ENCODE peak calls at places on chromosomes 4 and X, in seven cellular contexts. Q is COR-L47; D is SK-N-DZ; O is naive thymus-derived CD8-positive, alpha-beta T cell; G is HEK293T; X is NCI-H2171; R is BE2C. L is an unnamed sample.

GRCh38 chr4:170931326-170931725 is 841.6 kb upstream of the AADAT start:
- DNase-seq in Q (no peak), D (no peak), O (no peak), G (no peak), X (no peak), R (no peak), L (no peak)

GRCh38 chrX:153438522-153438921 is 7.3 kb downstream of the TREX2 start:
- DNase-seq in Q (no peak), D (peak; percentile 24), O (no peak), G (peak; percentile 60), X (no peak), R (no peak), L (no peak)

GRCh38 chrX:21996872-21997271 is 35.3 kb upstream of the PHEX start:
- DNase-seq in Q (no peak), D (no peak), O (no peak), G (no peak), X (no peak), R (no peak), L (no peak)

GRCh38 chr4:104735174-104735573 is 240.5 kb upstream of the CXXC4 start:
- DNase-seq in Q (no peak), D (no peak), O (no peak), G (no peak), X (no peak), R (no peak), L (no peak)

GRCh38 chrX:53280703-53281320 is 572 bp downstream of the IQSEC2 start:
- DNase-seq in Q (no peak), D (no peak), O (no peak), G (no peak), X (no peak), R (no peak), L (no peak)

GRCh38 chrX:97380200-97380599 is 496.5 kb downstream of the RPA4 start:
- DNase-seq in Q (no peak), D (peak; percentile 7), O (no peak), G (no peak), X (no peak), R (no peak), L (no peak)

GRCh38 chr4:53914313-53915016 is 149.9 kb downstream of the CHIC2 start:
- DNase-seq in Q (no peak), D (peak; percentile 51), O (no peak), G (no peak), X (no peak), R (no peak), L (no peak)

GRCh38 chr4:103136671-103137445 is 37.2 kb upstream of the BDH2 start:
- DNase-seq in Q (no peak), D (no peak), O (no peak), G (no peak), X (no peak), R (no peak), L (no peak)

GRCh38 chrX:139831689-139832456 is 101.0 kb downstream of the ATP11C start:
- DNase-seq in Q (no peak), D (no peak), O (no peak), G (peak; percentile 50), X (no peak), R (peak; percentile 8), L (peak; percentile 8)

GRCh38 chrX:107678957-107679740 is 50.8 kb downstream of the PRPS1 start:
- DNase-seq in Q (no peak), D (peak; percentile 41), O (peak; percentile 46), G (no peak), X (no peak), R (peak; percentile 36), L (no peak)

GRCh38 chr4:186297013-186297645 is 31.1 kb downstream of the F11 start:
- DNase-seq in Q (peak; percentile 3), D (peak; percentile 66), O (no peak), G (peak; percentile 10), X (no peak), R (no peak), L (peak; percentile 25)

GRCh38 chr4:124953059-124953850 is 240.7 kb upstream of the ANKRD50 start:
- DNase-seq in Q (no peak), D (peak; percentile 10), O (no peak), G (no peak), X (no peak), R (no peak), L (no peak)

GRCh38 chr4:112516076-112516385 is at the start of gene NEUROG2:
- DNase-seq in Q (no peak), D (no peak), O (no peak), G (peak; percentile 52), X (no peak), R (no peak), L (no peak)

GRCh38 chr4:176837176-176837915 is 44.6 kb upstream of the VEGFC start:
- DNase-seq in Q (no peak), D (peak; percentile 3), O (no peak), G (no peak), X (no peak), R (no peak), L (no peak)

GRCh38 chrX:49761481-49761880 is 65.7 kb upstream of the PAGE1 start:
- DNase-seq in Q (no peak), D (no peak), O (peak; percentile 1), G (peak; percentile 43), X (no peak), R (no peak), L (no peak)

GRCh38 chr4:46016306-46016705 is 107.5 kb downstream of the GABRG1 start:
- DNase-seq in Q (no peak), D (no peak), O (no peak), G (no peak), X (no peak), R (no peak), L (no peak)

GRCh38 chrX:29196501-29196900 is 609.3 kb downstream of the IL1RAPL1 start:
- DNase-seq in Q (no peak), D (no peak), O (no peak), G (no peak), X (no peak), R (no peak), L (no peak)

GRCh38 chrX:132489256-132490085 is 633 bp upstream of the MBNL3 start:
- DNase-seq in Q (peak; percentile 62), D (peak; percentile 9), O (peak; percentile 43), G (peak; percentile 54), X (peak; percentile 28), R (peak; percentile 39), L (peak; percentile 25)

GRCh38 chr4:88043586-88044340 is 36.3 kb downstream of the PKD2 start:
- DNase-seq in Q (no peak), D (no peak), O (no peak), G (no peak), X (no peak), R (no peak), L (no peak)

GRCh38 chr4:38163216-38164006 is 203.2 kb downstream of the PTTG2 start:
- DNase-seq in Q (no peak), D (no peak), O (no peak), G (no peak), X (no peak), R (no peak), L (no peak)

GRCh38 chr4:119113033-119113655 is 22.5 kb upstream of the MYOZ2 start:
- DNase-seq in Q (no peak), D (no peak), O (no peak), G (no peak), X (no peak), R (no peak), L (no peak)

GRCh38 chr4:145545538-145546224 is 64.0 kb downstream of the SMAD1 start:
- DNase-seq in Q (no peak), D (no peak), O (no peak), G (no peak), X (no peak), R (no peak), L (peak; percentile 17)

GRCh38 chr4:184836613-184837012 is 10.8 kb upstream of the ACSL1 start:
- DNase-seq in Q (no peak), D (no peak), O (no peak), G (no peak), X (no peak), R (no peak), L (no peak)

GRCh38 chrX:143306991-143307965 is 210.0 kb downstream of the SPANXN3 start:
- DNase-seq in Q (peak; percentile 54), D (no peak), O (no peak), G (no peak), X (no peak), R (no peak), L (no peak)

GRCh38 chrX:108439434-108439883 is at the start of gene COL4A5:
- DNase-seq in Q (peak; percentile 81), D (no peak), O (no peak), G (peak; percentile 71), X (peak; percentile 4), R (no peak), L (peak; percentile 89)

GRCh38 chr4:13912436-13912835 is 284.9 kb upstream of the BOD1L1 start:
- DNase-seq in Q (no peak), D (no peak), O (no peak), G (no peak), X (no peak), R (no peak), L (no peak)

GRCh38 chr4:117331817-117332216 is 246.4 kb upstream of the TRAM1L1 start:
- DNase-seq in Q (no peak), D (no peak), O (no peak), G (no peak), X (no peak), R (no peak), L (no peak)

GRCh38 chr4:73872331-73873108 is 3.3 kb downstream of the CXCL1 start:
- DNase-seq in Q (no peak), D (no peak), O (no peak), G (no peak), X (no peak), R (no peak), L (no peak)

GRCh38 chr4:153089781-153090180 is 114.5 kb upstream of the TRIM2 start:
- DNase-seq in Q (no peak), D (no peak), O (no peak), G (no peak), X (no peak), R (no peak), L (no peak)

GRCh38 chr4:182240161-182241130 is 2.8 kb upstream of the TENM3 start:
- DNase-seq in Q (no peak), D (peak; percentile 36), O (no peak), G (no peak), X (no peak), R (no peak), L (no peak)

GRCh38 chr4:81827568-81828202 is 356.0 kb upstream of the RASGEF1B start:
- DNase-seq in Q (no peak), D (no peak), O (no peak), G (no peak), X (no peak), R (no peak), L (no peak)

GRCh38 chr4:124396333-124396732 is 316.2 kb downstream of the ANKRD50 start:
- DNase-seq in Q (no peak), D (no peak), O (no peak), G (no peak), X (no peak), R (no peak), L (no peak)

GRCh38 chrX:63855896-63856295 is 70.9 kb upstream of the ARHGEF9 start:
- DNase-seq in Q (no peak), D (no peak), O (no peak), G (no peak), X (no peak), R (no peak), L (no peak)

GRCh38 chrX:78710146-78710545 is 37.4 kb upstream of the LPAR4 start:
- DNase-seq in Q (no peak), D (no peak), O (no peak), G (no peak), X (no peak), R (no peak), L (no peak)

GRCh38 chrX:50448565-50448964 is 22.1 kb downstream of the DGKK start:
- DNase-seq in Q (no peak), D (no peak), O (no peak), G (peak; percentile 33), X (no peak), R (no peak), L (no peak)

GRCh38 chr4:55807556-55807955 is 12.0 kb upstream of the EXOC1L start:
- DNase-seq in Q (no peak), D (no peak), O (no peak), G (no peak), X (no peak), R (no peak), L (no peak)

GRCh38 chr4:88706574-88706973 is 8.9 kb upstream of the NAP1L5 start:
- DNase-seq in Q (peak; percentile 39), D (peak; percentile 32), O (no peak), G (peak; percentile 28), X (peak; percentile 0), R (peak; percentile 47), L (peak; percentile 64)

GRCh38 chrX:46325312-46325877 is 219.8 kb downstream of the ZNF674 start:
- DNase-seq in Q (no peak), D (no peak), O (no peak), G (no peak), X (no peak), R (no peak), L (no peak)